ENCODE peak calls at places on chromosomes 5 and 9, in seven cellular contexts. F is cardiac muscle cell; E is lung; I is CD8-positive, alpha-beta T cell; B is IMR-90; Y is WERI-Rb-1; A is HCT116. W is an unnamed sample.

GRCh38 chr5:378976-379742 is 57.6 kb downstream of the AHRR start:
- DNase-seq in A (no peak), B (peak; percentile 89), E (no peak), F (no peak), Y (no peak), I (no peak), W (peak; percentile 48)

GRCh38 chr9:32431940-32432555 is 47.6 kb downstream of the ACO1 start:
- DNase-seq in Y (peak; percentile 55), E (no peak), A (peak; percentile 13), F (peak; percentile 65), B (peak; percentile 64), I (peak; percentile 23), W (peak; percentile 52)

GRCh38 chr9:135607401-135608293 is 31.7 kb downstream of the GLT6D1 start:
- DNase-seq in A (no peak), Y (no peak), E (peak; percentile 24), I (no peak), F (no peak), B (no peak), W (no peak)

GRCh38 chr9:129697956-129698757 is 32.7 kb downstream of the PRRX2 start:
- DNase-seq in B (no peak), Y (no peak), E (peak; percentile 45), F (no peak), I (no peak), A (no peak), W (no peak)

GRCh38 chr9:106203832-106204516 is 509.6 kb downstream of the TMEM38B start:
- DNase-seq in Y (peak; percentile 13), E (no peak), I (no peak), A (no peak), B (no peak), F (no peak), W (no peak)

GRCh38 chr5:133713746-133714145 is 101.4 kb upstream of the FSTL4 start:
- DNase-seq in Y (no peak), F (no peak), A (no peak), I (no peak), B (no peak), E (no peak), W (no peak)

GRCh38 chr5:68884893-68885292 is 208.9 kb upstream of the SLC30A5 start:
- DNase-seq in A (peak; percentile 7), F (no peak), Y (peak; percentile 17), I (no peak), E (no peak), B (no peak), W (no peak)

GRCh38 chr9:136047076-136047774 is 47.9 kb downstream of the NACC2 start:
- DNase-seq in Y (no peak), A (no peak), F (no peak), E (no peak), I (no peak), B (no peak), W (no peak)

GRCh38 chr5:169174923-169175322 is 126.0 kb downstream of the SLIT3 start:
- DNase-seq in E (no peak), Y (no peak), B (no peak), A (no peak), F (no peak), I (no peak), W (no peak)

GRCh38 chr5:39266442-39266841 is 47.1 kb upstream of the FYB1 start:
- DNase-seq in E (no peak), F (no peak), I (no peak), B (peak; percentile 5), Y (no peak), A (no peak), W (no peak)

GRCh38 chr5:90809695-90810094 is 251.1 kb downstream of the ADGRV1 start:
- DNase-seq in F (peak; percentile 26), A (no peak), Y (no peak), E (no peak), B (no peak), I (no peak), W (no peak)

GRCh38 chr5:14161825-14162556 is 18.8 kb downstream of the TRIO start:
- DNase-seq in E (no peak), A (no peak), Y (peak; percentile 42), I (no peak), B (no peak), F (no peak), W (no peak)

GRCh38 chr9:38087934-38088925 is 19.2 kb upstream of the SHB start:
- DNase-seq in I (peak; percentile 66), A (peak; percentile 24), Y (peak; percentile 86), B (peak; percentile 37), E (peak; percentile 77), F (peak; percentile 77), W (peak; percentile 37)

GRCh38 chr9:3740690-3741419 is 215.1 kb upstream of the RFX3 start:
- DNase-seq in Y (no peak), B (peak; percentile 10), E (no peak), I (no peak), F (no peak), A (no peak), W (peak; percentile 27)

GRCh38 chr9:69273162-69273561 is 51.9 kb upstream of the ENTREP1 start:
- DNase-seq in I (no peak), F (peak; percentile 91), Y (no peak), A (no peak), B (no peak), E (no peak), W (no peak)

GRCh38 chr5:83924891-83925290 is 204.2 kb upstream of the HAPLN1 start:
- DNase-seq in F (no peak), B (peak; percentile 80), E (no peak), A (no peak), I (no peak), Y (no peak), W (peak; percentile 86)

GRCh38 chr5:88883566-88884434 is 816 bp upstream of the MEF2C start:
- DNase-seq in B (peak; percentile 79), E (peak; percentile 65), A (peak; percentile 50), I (no peak), Y (peak; percentile 38), F (peak; percentile 88), W (peak; percentile 83)

GRCh38 chr9:33952066-33952465 is 96.6 kb downstream of the UBAP2 start:
- DNase-seq in E (no peak), F (no peak), I (no peak), B (no peak), A (no peak), Y (no peak), W (no peak)

GRCh38 chr9:94135222-94135621 is 51.0 kb downstream of the PTPDC1 start:
- DNase-seq in A (no peak), F (no peak), Y (no peak), I (no peak), B (peak; percentile 81), E (no peak), W (peak; percentile 96)

GRCh38 chr5:157108961-157109360 is at the start of gene HAVCR2:
- DNase-seq in E (no peak), F (no peak), A (no peak), B (no peak), I (peak; percentile 31), Y (no peak), W (no peak)

GRCh38 chr5:83711982-83712601 is 8.6 kb downstream of the HAPLN1 start:
- DNase-seq in E (no peak), B (peak; percentile 35), Y (peak; percentile 63), F (peak; percentile 73), A (no peak), I (no peak), W (peak; percentile 54)

GRCh38 chr5:54159153-54159836 is 151.1 kb downstream of the ARL15 start:
- DNase-seq in A (no peak), F (no peak), Y (no peak), B (peak; percentile 69), I (no peak), E (no peak), W (no peak)

GRCh38 chr5:115415143-115415491 is 118.7 kb upstream of the CCDC112 start:
- DNase-seq in F (peak; percentile 11), Y (no peak), B (peak; percentile 82), I (no peak), A (peak; percentile 78), E (peak; percentile 91), W (peak; percentile 76)

GRCh38 chr5:102450313-102450990 is 48.3 kb downstream of the SLCO6A1 start:
- DNase-seq in E (no peak), I (no peak), Y (no peak), A (peak; percentile 40), B (no peak), F (no peak), W (no peak)
- TF ChIP-seq CTCF in E (no peak), I (no peak), Y (peak; percentile 58), A (peak; percentile 57), B (no peak), F (no peak), W (no peak)

DNA sequence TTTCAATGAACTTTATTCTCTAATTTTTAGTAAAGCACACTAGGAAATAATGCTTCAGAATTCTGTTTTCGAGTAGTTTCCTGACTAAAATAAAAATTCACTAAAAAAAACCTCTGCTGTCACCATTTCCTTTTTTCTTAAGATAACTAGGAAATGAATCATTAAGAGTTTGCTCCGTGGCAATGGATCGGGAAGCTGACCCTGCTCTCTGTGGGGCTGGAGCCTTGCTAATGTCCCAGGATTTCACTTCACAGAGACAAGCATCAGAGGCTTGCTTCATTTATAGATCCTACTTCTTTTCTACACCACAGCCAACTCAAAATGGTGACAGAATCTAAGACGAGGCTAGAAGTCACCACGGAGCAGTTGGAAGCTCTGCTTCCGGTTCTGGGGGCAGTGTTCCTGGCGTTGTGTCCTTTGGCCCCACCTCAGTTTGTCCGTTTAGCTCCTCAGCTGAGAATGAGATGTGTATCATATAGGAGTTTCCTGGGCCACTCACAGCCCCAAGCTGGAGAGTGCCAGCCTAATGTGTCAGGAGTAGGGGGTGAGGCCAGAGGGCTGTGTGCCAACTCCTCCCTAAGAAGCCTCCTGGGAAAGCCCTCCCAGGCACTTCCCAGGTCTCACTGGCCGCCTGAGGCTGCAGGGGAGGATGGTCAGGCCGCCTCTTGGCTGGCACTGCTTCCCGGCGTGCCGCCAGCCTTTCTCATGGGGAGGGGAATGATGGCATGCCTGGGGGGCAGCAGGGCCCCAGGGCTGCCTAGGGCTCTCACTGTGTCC is 19.6 kb downstream of the TENT4A start:
- DNase-seq in A (no peak), E (no peak), B (peak; percentile 79), I (no peak), F (no peak), Y (no peak), W (peak; percentile 67)
- H3K4me3 ChIP-seq in A (no peak overlapping the region), E (no peak overlapping the region), B (peak overlapping the region; percentile 5), I (no peak overlapping the region), F (no peak overlapping the region), Y (no peak overlapping the region), W (peak overlapping the region; percentile 3)

GRCh38 chr9:131275332-131276106 is 791 bp downstream of the FAM78A start:
- DNase-seq in A (no peak), I (no peak), F (peak; percentile 76), Y (peak; percentile 47), E (no peak), B (no peak), W (no peak)
- TF ChIP-seq CTCF in A (no peak), I (no peak), F (no peak), Y (peak; percentile 60), E (no peak), B (no peak), W (no peak)

DNA sequence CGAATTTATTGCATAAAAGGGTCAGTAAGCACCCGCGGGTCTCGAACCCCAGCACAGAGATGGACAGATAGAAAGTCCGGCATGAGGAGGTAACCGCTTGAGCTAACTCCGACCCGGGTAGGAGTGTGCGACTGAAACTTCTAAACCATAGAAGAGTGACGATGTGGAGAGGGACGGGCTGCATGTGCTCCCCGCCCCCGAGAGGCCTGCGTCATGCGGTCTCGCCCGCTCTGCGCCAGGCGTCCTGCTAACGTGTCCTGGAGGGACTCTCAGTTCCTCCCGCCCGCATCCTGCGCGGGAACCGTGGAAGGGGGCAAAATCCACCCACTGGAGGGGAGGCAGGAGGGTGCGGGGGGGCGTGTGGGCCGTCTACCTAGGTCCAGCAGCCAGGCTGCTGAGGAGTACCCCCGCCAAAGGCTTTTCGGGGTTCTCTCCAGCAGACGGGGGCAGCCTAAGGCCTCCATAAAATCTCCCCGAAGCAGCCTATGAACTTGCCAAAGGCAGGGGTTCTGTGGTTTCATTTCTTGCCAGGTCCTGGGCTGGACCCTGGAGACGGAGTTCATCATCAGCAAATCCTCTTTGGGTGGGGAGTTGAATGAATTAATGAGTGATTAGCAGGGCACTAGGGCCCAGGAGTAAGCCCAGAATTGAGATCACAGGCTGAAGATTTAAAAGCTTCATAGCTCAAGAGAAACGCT is 51.8 kb downstream of the TGFBI start:
- DNase-seq in Y (peak; percentile 78), A (peak; percentile 63), I (peak; percentile 10), E (peak; percentile 81), B (peak; percentile 94), F (peak; percentile 86), W (peak; percentile 95)
- H3K4me3 ChIP-seq in Y (peak overlapping the region; percentile 46), A (peak overlapping the region; percentile 53), I (peak overlapping the region; percentile 39), E (no peak overlapping the region), B (peak overlapping the region; percentile 42), F (peak overlapping the region; percentile 42), W (peak overlapping the region; percentile 61)

W was measured in astrocyte of the spinal cord.